ENCODE peak calls at places on chromosome 13, in nine cellular contexts. F is mucosa of gallbladder; Y is fibroblast of pulmonary artery; X is nephron progenitor cell; H is sciatic nerve; M is NCI-H1092; K is CD4-positive, CD25-positive, alpha-beta regulatory T cell; D is AG09319; U is lower leg skin. P is an unnamed sample.

GRCh38 chr13:37640499-37640898 is 41.9 kb upstream of the POSTN start:
- DNase-seq in F (no peak), Y (peak), X (peak), H (no peak), M (peak), K (no peak), D (peak), U (no peak), P (no peak)

GRCh38 chr13:37775871-37776270 is 93.7 kb downstream of the TRPC4 start:
- DNase-seq in F (no peak), Y (peak), X (no peak), H (no peak), M (no peak), K (no peak), D (no peak), U (no peak), P (no peak)

GRCh38 chr13:41700790-41701310 is 243.5 kb downstream of the RGCC start:
- DNase-seq in F (peak), Y (peak), X (no peak), H (no peak), M (peak), K (no peak), D (peak), U (no peak), P (no peak)

GRCh38 chr13:57813641-57814040 is 182.1 kb downstream of the PCDH17 start:
- DNase-seq in F (no peak), Y (no peak), X (no peak), H (no peak), M (no peak), K (no peak), D (no peak), U (no peak), P (no peak)

GRCh38 chr13:106296723-106297122 is 238.7 kb downstream of the EFNB2 start:
- DNase-seq in F (no peak), Y (no peak), X (no peak), H (no peak), M (no peak), K (no peak), D (no peak), U (no peak), P (no peak)

GRCh38 chr13:26050568-26051230 is 1.1 kb downstream of the SHISA2 start:
- DNase-seq in F (no peak), Y (no peak), X (peak), H (no peak), M (peak), K (no peak), D (no peak), U (no peak), P (no peak)

GRCh38 chr13:112186091-112186490 is 119.1 kb downstream of the SOX1 start:
- DNase-seq in F (no peak), Y (no peak), X (no peak), H (no peak), M (no peak), K (no peak), D (no peak), U (no peak), P (no peak)

GRCh38 chr13:28707629-28708427 is 10.9 kb downstream of the SLC46A3 start:
- DNase-seq in F (no peak), Y (peak), X (no peak), H (no peak), M (no peak), K (no peak), D (peak), U (no peak), P (no peak)

GRCh38 chr13:97125810-97126738 is 96.1 kb upstream of the MBNL2 start:
- DNase-seq in F (no peak), Y (peak), X (no peak), H (no peak), M (no peak), K (no peak), D (no peak), U (peak), P (no peak)

GRCh38 chr13:107576430-107576829 is 638.9 kb downstream of the LIG4 start:
- DNase-seq in F (no peak), Y (no peak), X (no peak), H (no peak), M (no peak), K (no peak), D (no peak), U (no peak), P (no peak)

GRCh38 chr13:21615427-21615826 is 11.5 kb upstream of the MICU2 start:
- DNase-seq in F (no peak), Y (no peak), X (no peak), H (no peak), M (no peak), K (no peak), D (no peak), U (no peak), P (no peak)

GRCh38 chr13:103101500-103101899 is 35.3 kb upstream of the SLC10A2 start:
- DNase-seq in F (no peak), Y (no peak), X (no peak), H (no peak), M (no peak), K (no peak), D (no peak), U (no peak), P (no peak)

GRCh38 chr13:49908637-49909036 is 27.5 kb downstream of the SPRYD7 start:
- DNase-seq in F (no peak), Y (no peak), X (no peak), H (no peak), M (no peak), K (no peak), D (no peak), U (no peak), P (no peak)

GRCh38 chr13:33879044-33879596 is 61.2 kb downstream of the RFC3 start:
- DNase-seq in F (no peak), Y (peak), X (no peak), H (no peak), M (no peak), K (no peak), D (no peak), U (no peak), P (no peak)

GRCh38 chr13:92461402-92461801 is 765.2 kb upstream of the GPC6 start:
- DNase-seq in F (no peak), Y (no peak), X (no peak), H (no peak), M (no peak), K (no peak), D (no peak), U (no peak), P (no peak)

P was measured in breast epithelium.